ENCODE peak calls at places on chromosomes 7 and 10, in nine cellular contexts. One of them, this sample, is unnamed.

GRCh38 chr7:120741371-120742042 is 116.4 kb downstream of the TSPAN12 start:
- DNase-seq in heart right ventricle: no peak
- DNase-seq in SK-N-SH: no peak
- DNase-seq in A549: no peak
- DNase-seq in A673: no peak
- DNase-seq in epithelial cell of esophagus: peak
- DNase-seq in left ventricle myocardium inferior: no peak
- DNase-seq in HCT116: no peak
- DNase-seq in nephron progenitor cell: no peak
- DNase-seq in this sample: peak

GRCh38 chr7:112938895-112939588 is 147.6 kb downstream of the GPR85 start:
- DNase-seq in nephron progenitor cell: peak
- DNase-seq in A549: no peak
- DNase-seq in epithelial cell of esophagus: peak
- DNase-seq in left ventricle myocardium inferior: peak
- DNase-seq in HCT116: no peak
- DNase-seq in SK-N-SH: peak
- DNase-seq in A673: peak
- DNase-seq in heart right ventricle: no peak
- DNase-seq in this sample: peak

GRCh38 chr7:157543276-157543675 is 206.5 kb downstream of the DNAJB6 start:
- DNase-seq in A549: no peak
- DNase-seq in left ventricle myocardium inferior: no peak
- DNase-seq in epithelial cell of esophagus: no peak
- DNase-seq in heart right ventricle: no peak
- DNase-seq in A673: no peak
- DNase-seq in HCT116: no peak
- DNase-seq in SK-N-SH: no peak
- DNase-seq in nephron progenitor cell: no peak
- DNase-seq in this sample: no peak

GRCh38 chr7:112076309-112076708 is 129.9 kb downstream of the DOCK4 start:
- DNase-seq in A549: no peak
- DNase-seq in A673: no peak
- DNase-seq in nephron progenitor cell: no peak
- DNase-seq in SK-N-SH: no peak
- DNase-seq in epithelial cell of esophagus: no peak
- DNase-seq in left ventricle myocardium inferior: no peak
- DNase-seq in heart right ventricle: no peak
- DNase-seq in HCT116: no peak
- DNase-seq in this sample: no peak

GRCh38 chr10:70584941-70585544 is 17.5 kb downstream of the PRF1 start:
- DNase-seq in A549: no peak
- DNase-seq in nephron progenitor cell: peak
- DNase-seq in epithelial cell of esophagus: no peak
- DNase-seq in A673: peak
- DNase-seq in HCT116: no peak
- DNase-seq in heart right ventricle: no peak
- DNase-seq in left ventricle myocardium inferior: no peak
- DNase-seq in SK-N-SH: peak
- DNase-seq in this sample: no peak

GRCh38 chr10:12774219-12774894 is 227.2 kb downstream of the CCDC3 start:
- DNase-seq in SK-N-SH: no peak
- DNase-seq in A549: no peak
- DNase-seq in heart right ventricle: no peak
- DNase-seq in nephron progenitor cell: no peak
- DNase-seq in A673: peak
- DNase-seq in HCT116: no peak
- DNase-seq in epithelial cell of esophagus: no peak
- DNase-seq in left ventricle myocardium inferior: no peak
- DNase-seq in this sample: no peak

GRCh38 chr10:99276848-99277486 is 41.3 kb upstream of the HPSE2 start:
- DNase-seq in left ventricle myocardium inferior: no peak
- DNase-seq in nephron progenitor cell: no peak
- DNase-seq in A549: peak
- DNase-seq in A673: peak
- DNase-seq in heart right ventricle: no peak
- DNase-seq in HCT116: peak
- DNase-seq in epithelial cell of esophagus: peak
- DNase-seq in SK-N-SH: peak
- DNase-seq in this sample: no peak

GRCh38 chr7:101542527-101543241 is 86.4 kb downstream of the MYL10 start:
- DNase-seq in A673: peak
- DNase-seq in nephron progenitor cell: peak
- DNase-seq in epithelial cell of esophagus: peak
- DNase-seq in heart right ventricle: peak
- DNase-seq in left ventricle myocardium inferior: peak
- DNase-seq in HCT116: peak
- DNase-seq in SK-N-SH: peak
- DNase-seq in A549: peak
- DNase-seq in this sample: peak

GRCh38 chr10:127577878-127578627 is 28.9 kb downstream of the NPS start:
- DNase-seq in heart right ventricle: no peak
- DNase-seq in A549: no peak
- DNase-seq in HCT116: no peak
- DNase-seq in epithelial cell of esophagus: no peak
- DNase-seq in A673: no peak
- DNase-seq in left ventricle myocardium inferior: no peak
- DNase-seq in SK-N-SH: no peak
- DNase-seq in nephron progenitor cell: no peak
- DNase-seq in this sample: no peak

GRCh38 chr10:127578628-127579305 is 29.7 kb downstream of the NPS start:
- DNase-seq in heart right ventricle: no peak
- DNase-seq in SK-N-SH: no peak
- DNase-seq in epithelial cell of esophagus: no peak
- DNase-seq in left ventricle myocardium inferior: no peak
- DNase-seq in nephron progenitor cell: no peak
- DNase-seq in A673: no peak
- DNase-seq in HCT116: no peak
- DNase-seq in A549: no peak
- DNase-seq in this sample: no peak

GRCh38 chr10:127576751-127577161 is 27.6 kb downstream of the NPS start:
- DNase-seq in left ventricle myocardium inferior: no peak
- DNase-seq in HCT116: no peak
- DNase-seq in A549: no peak
- DNase-seq in nephron progenitor cell: no peak
- DNase-seq in heart right ventricle: no peak
- DNase-seq in SK-N-SH: no peak
- DNase-seq in epithelial cell of esophagus: no peak
- DNase-seq in A673: peak
- DNase-seq in this sample: no peak

GRCh38 chr10:127577376-127577775 is 28.3 kb downstream of the NPS start:
- DNase-seq in heart right ventricle: no peak
- DNase-seq in epithelial cell of esophagus: peak
- DNase-seq in SK-N-SH: peak
- DNase-seq in A549: no peak
- DNase-seq in nephron progenitor cell: no peak
- DNase-seq in A673: peak
- DNase-seq in left ventricle myocardium inferior: no peak
- DNase-seq in HCT116: no peak
- DNase-seq in this sample: no peak

DNA sequence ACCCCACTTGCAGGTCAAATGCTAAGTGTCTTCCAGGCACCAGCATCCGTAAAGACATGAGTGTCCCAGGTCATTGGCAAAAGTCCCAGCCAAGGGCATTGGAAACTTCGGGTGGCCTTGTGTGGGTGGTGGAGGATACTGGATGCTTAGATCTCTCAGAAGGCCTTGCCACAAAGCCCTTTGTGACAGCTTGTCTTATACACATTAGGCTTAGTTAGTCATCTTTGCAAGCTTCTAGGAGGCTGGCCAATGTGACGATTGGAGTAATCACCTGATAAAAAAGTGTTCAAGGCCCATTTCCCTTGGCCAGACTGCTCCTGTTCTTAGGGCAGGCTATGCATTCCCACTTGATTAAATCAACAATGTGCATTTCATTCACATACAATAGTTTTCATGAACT is 26.9 kb downstream of the NPS start:
- DNase-seq in SK-N-SH: no peak
- DNase-seq in heart right ventricle: no peak
- DNase-seq in epithelial cell of esophagus: no peak
- DNase-seq in left ventricle myocardium inferior: no peak
- DNase-seq in A673: no peak
- DNase-seq in HCT116: no peak
- DNase-seq in A549: no peak
- DNase-seq in nephron progenitor cell: no peak
- DNase-seq in this sample: no peak
- TF ChIP-seq CTCF in SK-N-SH: no peak
- TF ChIP-seq CTCF in heart right ventricle: no peak
- TF ChIP-seq CTCF in epithelial cell of esophagus: no peak
- TF ChIP-seq CTCF in left ventricle myocardium inferior: no peak
- TF ChIP-seq CTCF in A673: no peak
- TF ChIP-seq CTCF in HCT116: no peak
- TF ChIP-seq CTCF in A549: no peak
- TF ChIP-seq CTCF in nephron progenitor cell: no peak
- TF ChIP-seq CTCF in this sample: no peak

GRCh38 chr7:50565559-50565916 is 333 bp upstream of the DDC start:
- DNase-seq in nephron progenitor cell: no peak
- DNase-seq in A549: no peak
- DNase-seq in left ventricle myocardium inferior: no peak
- DNase-seq in HCT116: no peak
- DNase-seq in SK-N-SH: no peak
- DNase-seq in A673: no peak
- DNase-seq in epithelial cell of esophagus: no peak
- DNase-seq in heart right ventricle: no peak
- DNase-seq in this sample: no peak

GRCh38 chr7:50564630-50565558 is at the start of gene DDC:
- DNase-seq in SK-N-SH: peak
- DNase-seq in nephron progenitor cell: no peak
- DNase-seq in A549: peak
- DNase-seq in epithelial cell of esophagus: no peak
- DNase-seq in left ventricle myocardium inferior: no peak
- DNase-seq in A673: no peak
- DNase-seq in heart right ventricle: no peak
- DNase-seq in HCT116: no peak
- DNase-seq in this sample: peak

GRCh38 chr7:50567715-50568261 is 2.6 kb upstream of the DDC start:
- DNase-seq in A673: no peak
- DNase-seq in HCT116: no peak
- DNase-seq in heart right ventricle: no peak
- DNase-seq in left ventricle myocardium inferior: no peak
- DNase-seq in epithelial cell of esophagus: no peak
- DNase-seq in SK-N-SH: peak
- DNase-seq in A549: no peak
- DNase-seq in nephron progenitor cell: no peak
- DNase-seq in this sample: no peak

GRCh38 chr7:50564171-50564570 is 1.0 kb downstream of the DDC start:
- DNase-seq in A673: no peak
- DNase-seq in heart right ventricle: no peak
- DNase-seq in epithelial cell of esophagus: no peak
- DNase-seq in HCT116: no peak
- DNase-seq in A549: no peak
- DNase-seq in left ventricle myocardium inferior: no peak
- DNase-seq in SK-N-SH: no peak
- DNase-seq in nephron progenitor cell: no peak
- DNase-seq in this sample: no peak

GRCh38 chr7:50565977-50566376 is 772 bp upstream of the DDC start:
- DNase-seq in SK-N-SH: no peak
- DNase-seq in nephron progenitor cell: no peak
- DNase-seq in heart right ventricle: no peak
- DNase-seq in left ventricle myocardium inferior: no peak
- DNase-seq in A549: no peak
- DNase-seq in HCT116: no peak
- DNase-seq in A673: no peak
- DNase-seq in epithelial cell of esophagus: no peak
- DNase-seq in this sample: no peak
- TF ChIP-seq CTCF in SK-N-SH: no peak
- TF ChIP-seq CTCF in nephron progenitor cell: no peak
- TF ChIP-seq CTCF in heart right ventricle: no peak
- TF ChIP-seq CTCF in left ventricle myocardium inferior: no peak
- TF ChIP-seq CTCF in A549: no peak
- TF ChIP-seq CTCF in HCT116: no peak
- TF ChIP-seq CTCF in A673: no peak
- TF ChIP-seq CTCF in epithelial cell of esophagus: no peak
- TF ChIP-seq CTCF in this sample: no peak

DNA sequence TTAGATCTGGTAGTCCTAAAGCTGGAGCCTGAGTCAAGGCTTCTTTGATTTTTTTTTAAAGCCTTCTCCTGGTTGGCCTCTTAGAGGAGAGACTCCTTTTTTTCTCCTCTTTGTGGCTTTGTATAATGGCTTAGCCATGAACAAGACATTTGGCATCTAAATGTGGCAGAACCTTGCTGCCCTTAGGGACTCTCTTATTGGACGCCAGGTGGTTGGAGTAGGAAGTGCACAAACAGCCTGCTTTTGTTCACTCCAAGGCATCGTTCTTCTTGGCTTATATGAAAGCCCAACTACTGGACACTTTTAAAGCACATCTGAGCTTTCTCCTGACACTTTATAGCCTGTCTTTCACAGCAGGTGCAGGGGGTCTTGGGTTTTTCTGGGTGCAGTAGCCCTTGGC is 25.0 kb downstream of the ZPBP start:
- DNase-seq in SK-N-SH: no peak
- DNase-seq in A673: peak
- DNase-seq in heart right ventricle: no peak
- DNase-seq in epithelial cell of esophagus: peak
- DNase-seq in HCT116: peak
- DNase-seq in A549: peak
- DNase-seq in left ventricle myocardium inferior: no peak
- DNase-seq in nephron progenitor cell: no peak
- DNase-seq in this sample: peak
- TF ChIP-seq CTCF in SK-N-SH: peak
- TF ChIP-seq CTCF in A673: peak
- TF ChIP-seq CTCF in heart right ventricle: peak
- TF ChIP-seq CTCF in epithelial cell of esophagus: peak
- TF ChIP-seq CTCF in HCT116: no peak
- TF ChIP-seq CTCF in A549: no peak
- TF ChIP-seq CTCF in left ventricle myocardium inferior: peak
- TF ChIP-seq CTCF in nephron progenitor cell: peak
- TF ChIP-seq CTCF in this sample: peak

GRCh38 chr10:78259394-78259793 is 225.7 kb downstream of the RPS24 start:
- DNase-seq in left ventricle myocardium inferior: no peak
- DNase-seq in HCT116: no peak
- DNase-seq in nephron progenitor cell: no peak
- DNase-seq in SK-N-SH: no peak
- DNase-seq in epithelial cell of esophagus: no peak
- DNase-seq in A549: no peak
- DNase-seq in heart right ventricle: no peak
- DNase-seq in A673: no peak
- DNase-seq in this sample: no peak

GRCh38 chr10:78258303-78259030 is 224.8 kb downstream of the RPS24 start:
- DNase-seq in heart right ventricle: no peak
- DNase-seq in epithelial cell of esophagus: peak
- DNase-seq in A673: no peak
- DNase-seq in SK-N-SH: no peak
- DNase-seq in nephron progenitor cell: no peak
- DNase-seq in left ventricle myocardium inferior: no peak
- DNase-seq in HCT116: no peak
- DNase-seq in A549: peak
- DNase-seq in this sample: no peak

GRCh38 chr10:78261291-78261690 is 227.6 kb downstream of the RPS24 start:
- DNase-seq in A673: no peak
- DNase-seq in HCT116: no peak
- DNase-seq in heart right ventricle: no peak
- DNase-seq in SK-N-SH: no peak
- DNase-seq in A549: no peak
- DNase-seq in epithelial cell of esophagus: no peak
- DNase-seq in left ventricle myocardium inferior: no peak
- DNase-seq in nephron progenitor cell: no peak
- DNase-seq in this sample: no peak

GRCh38 chr10:78260675-78261074 is 227.0 kb downstream of the RPS24 start:
- DNase-seq in heart right ventricle: no peak
- DNase-seq in SK-N-SH: no peak
- DNase-seq in epithelial cell of esophagus: no peak
- DNase-seq in left ventricle myocardium inferior: no peak
- DNase-seq in A549: no peak
- DNase-seq in nephron progenitor cell: no peak
- DNase-seq in HCT116: no peak
- DNase-seq in A673: no peak
- DNase-seq in this sample: no peak

GRCh38 chr10:78260141-78260540 is 226.5 kb downstream of the RPS24 start:
- DNase-seq in left ventricle myocardium inferior: no peak
- DNase-seq in A673: no peak
- DNase-seq in heart right ventricle: no peak
- DNase-seq in A549: no peak
- DNase-seq in epithelial cell of esophagus: no peak
- DNase-seq in HCT116: no peak
- DNase-seq in nephron progenitor cell: no peak
- DNase-seq in SK-N-SH: peak
- DNase-seq in this sample: no peak
- TF ChIP-seq CTCF in left ventricle myocardium inferior: peak
- TF ChIP-seq CTCF in A673: peak
- TF ChIP-seq CTCF in heart right ventricle: no peak
- TF ChIP-seq CTCF in A549: no peak
- TF ChIP-seq CTCF in epithelial cell of esophagus: no peak
- TF ChIP-seq CTCF in HCT116: no peak
- TF ChIP-seq CTCF in nephron progenitor cell: peak
- TF ChIP-seq CTCF in SK-N-SH: peak
- TF ChIP-seq CTCF in this sample: no peak

This sample was measured in Calu3.